ENCODE peak calls at places on chromosomes 6 and 20, in ten cellular contexts. H is left lung; O is lung; V is CD8-positive, alpha-beta memory T cell; L is tibial artery; T is A549; G is testis; D is CD4-positive, alpha-beta memory T cell; Q is H9; J is cardiac muscle cell. F is an unnamed sample. For H3K4me1, the result is how much of the 10 kb centered on the place peaks cover.

GRCh38 chr20:36093025-36093803 is 61.3 kb upstream of the EPB41L1 start:
- DNase-seq in H (peak), O (peak), V (peak), L (peak), T (no peak), G (peak), D (peak), Q (no peak), J (peak), F (no peak)

GRCh38 chr6:41278699-41279405 is 7.6 kb downstream of the TREM1 start:
- DNase-seq in H (no peak), O (peak), V (peak), L (no peak), T (peak), G (peak), D (peak), Q (peak), J (peak), F (no peak)

GRCh38 chr20:38889050-38889449 is 37.2 kb upstream of the FAM83D start:
- DNase-seq in H (no peak), O (no peak), V (peak), L (no peak), T (no peak), G (no peak), D (no peak), Q (no peak), J (no peak), F (no peak)

GRCh38 chr20:17835941-17836861 is 132.4 kb downstream of the SNX5 start:
- DNase-seq in H (no peak), O (no peak), V (no peak), L (peak), T (no peak), G (peak), D (no peak), Q (no peak), J (peak), F (no peak)

GRCh38 chr6:170039156-170040114 is 251.4 kb downstream of the DLL1 start:
- DNase-seq in H (no peak), O (no peak), V (no peak), L (peak), T (no peak), G (no peak), D (no peak), Q (no peak), J (no peak), F (no peak)

GRCh38 chr6:77880501-77880900 is 227.7 kb downstream of the MEI4 start:
- DNase-seq in H (no peak), O (no peak), V (no peak), L (no peak), T (no peak), G (no peak), D (no peak), Q (no peak), J (no peak), F (no peak)

GRCh38 chr6:156434795-156435190 is 342.4 kb upstream of the ARID1B start:
- DNase-seq in H (no peak), O (no peak), V (no peak), L (no peak), T (no peak), G (no peak), D (no peak), Q (no peak), J (no peak), F (no peak)

GRCh38 chr6:154606457-154606856 is 96.0 kb upstream of the CNKSR3 start:
- DNase-seq in H (no peak), O (no peak), V (peak), L (no peak), T (no peak), G (peak), D (peak), Q (no peak), J (peak), F (no peak)

GRCh38 chr6:158286413-158286812 is 25.9 kb upstream of the TULP4 start:
- DNase-seq in H (no peak), O (no peak), V (no peak), L (no peak), T (no peak), G (no peak), D (no peak), Q (no peak), J (peak), F (peak)

GRCh38 chr6:165875946-165876345 is 212.9 kb upstream of the PDE10A start:
- DNase-seq in H (no peak), O (no peak), V (no peak), L (no peak), T (no peak), G (no peak), D (no peak), Q (no peak), J (no peak), F (no peak)

GRCh38 chr6:12356431-12356830 is 66.3 kb downstream of the EDN1 start:
- DNase-seq in H (no peak), O (no peak), V (no peak), L (no peak), T (no peak), G (no peak), D (no peak), Q (no peak), J (no peak), F (no peak)

GRCh38 chr20:4154958-4155411 is 139.6 kb upstream of the RNF24 start:
- DNase-seq in H (no peak), O (no peak), V (no peak), L (no peak), T (peak), G (no peak), D (no peak), Q (no peak), J (no peak), F (peak)

GRCh38 chr6:143695106-143696059 is 17.6 kb downstream of the PHACTR2 start:
- DNase-seq in H (no peak), O (no peak), V (no peak), L (no peak), T (no peak), G (no peak), D (no peak), Q (no peak), J (no peak), F (no peak)

GRCh38 chr6:150767585-150768164 is 97.8 kb upstream of the MTHFD1L start:
- DNase-seq in H (no peak), O (no peak), V (no peak), L (no peak), T (no peak), G (no peak), D (no peak), Q (no peak), J (peak), F (peak)

GRCh38 chr20:38242848-38243449 is 17.6 kb downstream of the KIAA1755 start:
- DNase-seq in H (no peak), O (no peak), V (no peak), L (no peak), T (no peak), G (peak), D (no peak), Q (peak), J (no peak), F (no peak)

GRCh38 chr6:159467473-159468041 is 225.5 kb downstream of the SOD2 start:
- DNase-seq in H (no peak), O (no peak), V (no peak), L (no peak), T (no peak), G (no peak), D (no peak), Q (no peak), J (no peak), F (peak)

GRCh38 chr6:134674562-134674961 is 275.3 kb downstream of the ALDH8A1 start:
- DNase-seq in H (no peak), O (no peak), V (no peak), L (no peak), T (no peak), G (no peak), D (no peak), Q (no peak), J (no peak), F (no peak)

GRCh38 chr6:137717074-137718073 is 149.7 kb upstream of the TNFAIP3 start:
- DNase-seq in H (no peak), O (no peak), V (peak), L (no peak), T (no peak), G (no peak), D (peak), Q (no peak), J (no peak), F (no peak)

GRCh38 chr6:3808759-3809514 is 40.2 kb upstream of the FAM50B start:
- DNase-seq in H (no peak), O (peak), V (no peak), L (peak), T (peak), G (no peak), D (no peak), Q (no peak), J (peak), F (peak)

GRCh38 chr6:117547688-117548621 is 54.4 kb downstream of the GOPC start:
- DNase-seq in H (peak), O (no peak), V (peak), L (peak), T (no peak), G (peak), D (peak), Q (peak), J (peak), F (peak)

GRCh38 chr6:7532232-7532631 is 9.2 kb upstream of the DSP start:
- DNase-seq in H (no peak), O (peak), V (no peak), L (no peak), T (no peak), G (no peak), D (no peak), Q (no peak), J (no peak), F (no peak)

GRCh38 chr6:143271024-143271423 is 179.5 kb downstream of the ADAT2 start:
- DNase-seq in H (no peak), O (no peak), V (no peak), L (no peak), T (no peak), G (no peak), D (no peak), Q (no peak), J (peak), F (peak)

GRCh38 chr6:83870649-83871048 is 11.2 kb downstream of the CYB5R4 start:
- DNase-seq in H (no peak), O (no peak), V (no peak), L (no peak), T (no peak), G (no peak), D (no peak), Q (no peak), J (no peak), F (no peak)

GRCh38 chr6:167350731-167351655 is 26.1 kb downstream of the TTLL2 start:
- DNase-seq in H (peak), O (peak), V (peak), L (no peak), T (peak), G (peak), D (peak), Q (peak), J (peak), F (peak)

GRCh38 chr20:17995967-17996819 is 27.4 kb downstream of the MGME1 start:
- DNase-seq in H (no peak), O (peak), V (peak), L (no peak), T (peak), G (peak), D (peak), Q (no peak), J (peak), F (peak)

GRCh38 chr6:169714595-169714994 is 9.7 kb downstream of the PHF10 start:
- DNase-seq in H (no peak), O (no peak), V (no peak), L (no peak), T (no peak), G (no peak), D (no peak), Q (no peak), J (no peak), F (no peak)

GRCh38 chr6:140546640-140547039 is 1172.2 kb upstream of the CITED2 start:
- DNase-seq in H (no peak), O (no peak), V (no peak), L (no peak), T (no peak), G (no peak), D (no peak), Q (no peak), J (no peak), F (no peak)

GRCh38 chr6:127539292-127539691 is 20.2 kb upstream of the MTCL3 start:
- DNase-seq in H (no peak), O (no peak), V (no peak), L (no peak), T (no peak), G (no peak), D (no peak), Q (no peak), J (peak), F (no peak)

GRCh38 chr6:75376347-75377024 is 91.9 kb upstream of the TMEM30A start:
- DNase-seq in H (no peak), O (no peak), V (no peak), L (no peak), T (peak), G (no peak), D (no peak), Q (no peak), J (peak), F (no peak)

GRCh38 chr6:13229205-13230085 is 98.9 kb downstream of the TBC1D7 start:
- DNase-seq in H (no peak), O (no peak), V (peak), L (no peak), T (peak), G (no peak), D (peak), Q (peak), J (peak), F (peak)

GRCh38 chr6:145898376-145898775 is 65.8 kb downstream of the SHPRH start:
- DNase-seq in H (no peak), O (no peak), V (no peak), L (no peak), T (no peak), G (no peak), D (no peak), Q (no peak), J (no peak), F (no peak)

GRCh38 chr6:46888031-46888430 is 33.7 kb downstream of the ADGRF5 start:
- DNase-seq in H (no peak), O (no peak), V (no peak), L (no peak), T (no peak), G (no peak), D (no peak), Q (no peak), J (no peak), F (no peak)

GRCh38 chr20:42430525-42431046 is 759.1 kb downstream of the PTPRT start:
- DNase-seq in H (no peak), O (no peak), V (no peak), L (no peak), T (no peak), G (no peak), D (no peak), Q (no peak), J (no peak), F (no peak)
- H3K4me1 ChIP-seq in H (under half), O (under half), V (under half), L (under half), T (under half), G (under half), D (under half), Q (under half), J (under half), F (under half)

GRCh38 chr6:786946-787763 is 94.2 kb upstream of the EXOC2 start:
- DNase-seq in H (no peak), O (no peak), V (no peak), L (no peak), T (peak), G (peak), D (no peak), Q (no peak), J (peak), F (no peak)
- H3K4me1 ChIP-seq in H (under half), O (under half), V (under half), L (under half), T (under half), G (under half), D (under half), Q (under half), J (under half), F (under half)

GRCh38 chr6:44235269-44235668 is 11.6 kb upstream of the HSP90AB1 start:
- DNase-seq in H (peak), O (no peak), V (no peak), L (no peak), T (no peak), G (no peak), D (no peak), Q (no peak), J (no peak), F (peak)
- H3K4me1 ChIP-seq in H (under half), O (under half), V (under half), L (half or more), T (under half), G (under half), D (under half), Q (under half), J (under half), F (under half)

DNA sequence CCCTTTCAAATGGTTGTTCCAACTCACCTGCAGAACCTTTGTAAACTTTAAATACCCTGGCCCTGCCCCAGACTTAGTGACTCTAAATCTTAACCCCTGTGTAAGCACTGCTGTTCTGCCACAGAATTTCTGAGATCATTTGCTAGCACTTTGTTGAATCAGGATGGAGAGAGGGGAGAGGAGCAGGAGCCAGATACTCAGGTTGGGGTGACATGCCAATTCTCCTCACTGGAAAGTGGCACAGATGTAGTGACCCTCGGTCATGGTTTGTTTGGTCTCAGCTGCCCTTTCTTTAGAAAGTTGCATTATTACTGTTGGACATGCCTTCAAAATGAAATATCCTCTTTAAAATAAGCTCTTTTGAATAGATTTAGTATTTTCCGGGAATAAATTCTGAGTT is 168.0 kb downstream of the ZFAND3 start:
- DNase-seq in H (no peak), O (no peak), V (no peak), L (no peak), T (no peak), G (no peak), D (no peak), Q (no peak), J (no peak), F (no peak)
- H3K4me1 ChIP-seq in H (under half), O (under half), V (under half), L (half or more), T (half or more), G (under half), D (under half), Q (under half), J (under half), F (under half)

GRCh38 chr20:19970256-19970765 is 46.9 kb upstream of the NAA20 start:
- DNase-seq in H (no peak), O (no peak), V (no peak), L (no peak), T (no peak), G (no peak), D (no peak), Q (no peak), J (no peak), F (no peak)
- H3K4me1 ChIP-seq in H (under half), O (under half), V (under half), L (under half), T (under half), G (under half), D (under half), Q (under half), J (under half), F (under half)

DNA sequence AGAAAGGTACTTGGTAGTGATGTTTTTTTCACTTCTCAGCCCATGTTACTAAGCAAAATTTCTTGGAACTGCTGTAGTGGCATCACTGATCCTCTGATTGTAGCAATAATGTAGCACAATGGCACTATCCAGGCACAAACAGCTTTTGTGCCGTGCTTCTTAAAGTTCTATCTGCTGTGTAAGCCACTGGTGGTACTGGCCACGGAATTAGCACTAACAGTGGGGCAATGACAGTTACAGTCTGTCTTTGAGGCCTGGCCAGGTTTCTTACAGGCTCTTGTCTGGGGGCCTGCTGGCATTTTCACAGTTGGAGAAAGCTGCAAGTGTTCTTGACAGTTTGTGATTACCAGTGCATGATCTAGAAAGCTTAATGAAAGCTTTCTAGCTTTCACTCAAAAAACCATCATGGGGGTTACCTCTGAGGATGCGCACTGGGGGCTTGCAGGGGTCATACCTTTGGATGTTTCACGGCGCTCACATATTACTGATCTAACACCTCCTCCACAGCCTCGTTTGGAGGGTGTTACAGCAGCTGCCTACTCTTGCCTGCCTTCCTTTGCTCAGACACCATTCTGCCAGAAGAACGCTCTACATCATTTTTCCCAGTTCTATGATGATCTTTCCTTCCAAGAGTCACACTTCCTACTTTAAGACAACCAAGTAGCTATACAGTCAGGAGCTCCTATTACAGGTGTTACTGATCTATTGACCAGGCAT is 58.4 kb upstream of the ARMH2 start:
- DNase-seq in H (no peak), O (no peak), V (no peak), L (no peak), T (no peak), G (no peak), D (no peak), Q (no peak), J (no peak), F (no peak)
- H3K4me1 ChIP-seq in H (under half), O (under half), V (half or more), L (under half), T (under half), G (under half), D (half or more), Q (under half), J (under half), F (under half)

DNA sequence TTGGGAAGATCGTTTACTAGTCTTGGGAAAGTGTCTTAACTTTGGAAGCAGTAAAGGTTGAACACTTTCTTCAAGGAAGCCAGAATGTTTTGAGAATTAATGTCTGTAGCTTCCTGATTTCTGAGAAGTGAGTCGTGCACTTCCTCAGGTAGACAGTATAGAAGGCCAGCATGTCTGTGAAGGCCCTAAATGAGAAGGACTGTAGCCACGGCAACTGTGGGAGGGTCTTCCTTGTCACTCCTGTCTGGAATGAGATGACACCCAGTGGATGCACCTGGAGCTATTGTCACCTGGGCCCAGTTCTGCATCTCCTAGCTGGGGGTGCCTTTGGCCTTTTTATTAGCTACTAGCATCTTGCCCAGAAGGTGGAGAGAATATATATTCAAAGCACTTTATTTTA is 8.8 kb downstream of the STX16 start:
- DNase-seq in H (no peak), O (no peak), V (no peak), L (no peak), T (no peak), G (no peak), D (no peak), Q (no peak), J (no peak), F (no peak)
- H3K4me1 ChIP-seq in H (under half), O (under half), V (half or more), L (under half), T (under half), G (under half), D (half or more), Q (under half), J (half or more), F (under half)